ENCODE peak calls at places on chromosome 4, in eight cellular contexts. Q is progenitor cell of endocrine pancreas, W is foreskin fibroblast, G is stomach, M is colonic mucosa, O is cardiac muscle cell, C is testis, A is upper lobe of right lung. Y is an unnamed sample.

GRCh38 chr4:16250665-16251365 is 24.5 kb upstream of the TAPT1 start:
- DNase-seq in A (no peak), C (no peak), M (no peak), O (peak), Q (no peak), G (no peak), W (peak), Y (no peak)

GRCh38 chr4:153005914-153006381 is 69.8 kb downstream of the FHDC1 start:
- DNase-seq in W (no peak), C (no peak), Q (no peak), O (no peak), M (no peak), G (no peak), A (peak), Y (no peak)

GRCh38 chr4:10169839-10170387 is 53.3 kb upstream of the WDR1 start:
- DNase-seq in C (no peak), W (no peak), G (no peak), A (no peak), M (no peak), O (no peak), Q (no peak), Y (no peak)

GRCh38 chr4:90127706-90128345 is 632 bp downstream of the CCSER1 start:
- DNase-seq in W (no peak), M (peak), Q (peak), G (peak), C (no peak), A (peak), O (peak), Y (no peak)

GRCh38 chr4:42750091-42750490 is 93.2 kb upstream of the ATP8A1 start:
- DNase-seq in O (no peak), Q (no peak), M (no peak), G (no peak), C (peak), W (no peak), A (no peak), Y (no peak)

GRCh38 chr4:111991797-111992196 is 153.5 kb upstream of the FAM241A start:
- DNase-seq in C (no peak), W (peak), G (no peak), A (no peak), O (peak), Q (no peak), M (no peak), Y (peak)

GRCh38 chr4:169604903-169605331 is 7.5 kb downstream of the NEK1 start:
- DNase-seq in Q (no peak), G (no peak), W (no peak), A (no peak), O (no peak), C (no peak), M (no peak), Y (no peak)

GRCh38 chr4:85127653-85128052 is 161.2 kb upstream of the WDFY3 start:
- DNase-seq in M (no peak), W (peak), G (no peak), A (no peak), C (peak), O (peak), Q (no peak), Y (peak)

GRCh38 chr4:156971623-156972369 is at the start of gene PDGFC:
- DNase-seq in A (peak), W (peak), O (peak), Q (peak), C (peak), M (peak), G (peak), Y (peak)

GRCh38 chr4:45662996-45663395 is 460.9 kb downstream of the GABRG1 start:
- DNase-seq in M (no peak), A (no peak), C (peak), G (peak), Q (no peak), O (peak), W (no peak), Y (peak)

GRCh38 chr4:175916636-175917351 is 104.7 kb upstream of the GPM6A start:
- DNase-seq in C (no peak), W (no peak), A (no peak), M (no peak), O (no peak), Q (no peak), G (no peak), Y (no peak)

GRCh38 chr4:173448103-173448502 is 49.2 kb upstream of the SCRG1 start:
- DNase-seq in C (peak), A (no peak), M (no peak), Q (no peak), G (no peak), O (peak), W (peak), Y (peak)

GRCh38 chr4:48470135-48470534 is 13.0 kb upstream of the SLC10A4 start:
- DNase-seq in W (no peak), A (no peak), G (no peak), Q (no peak), O (no peak), C (no peak), M (no peak), Y (no peak)

GRCh38 chr4:161762796-161763195 is 401.0 kb downstream of the FSTL5 start:
- DNase-seq in W (peak), M (no peak), C (no peak), O (peak), Q (no peak), G (no peak), A (no peak), Y (peak)

GRCh38 chr4:125049711-125050110 is 265.0 kb upstream of the FAT4 start:
- DNase-seq in A (no peak), C (no peak), W (peak), O (peak), Q (no peak), G (no peak), M (no peak), Y (peak)

GRCh38 chr4:88257726-88258125 is 26.6 kb downstream of the PPM1K start:
- DNase-seq in W (peak), C (no peak), A (no peak), M (no peak), O (no peak), G (no peak), Q (no peak), Y (no peak)

GRCh38 chr4:117477925-117478324 is 392.5 kb upstream of the TRAM1L1 start:
- DNase-seq in G (no peak), A (no peak), M (no peak), C (no peak), O (no peak), Q (no peak), W (no peak), Y (no peak)

GRCh38 chr4:3791910-3792542 is 25.8 kb downstream of the ADRA2C start:
- DNase-seq in W (peak), G (peak), A (no peak), O (peak), Q (peak), C (peak), M (peak), Y (peak)

GRCh38 chr4:79958511-79959264 is 114.3 kb downstream of the ANTXR2 start:
- DNase-seq in O (no peak), C (no peak), M (no peak), G (no peak), A (no peak), Q (no peak), W (no peak), Y (peak)

GRCh38 chr4:48333587-48333986 is 7.7 kb upstream of the SLAIN2 start:
- DNase-seq in M (no peak), W (peak), G (no peak), Q (no peak), C (no peak), O (no peak), A (no peak), Y (no peak)

GRCh38 chr4:133151681-133152329 is 2.7 kb downstream of the PCDH10 start:
- DNase-seq in M (no peak), A (no peak), Q (peak), C (no peak), O (peak), G (no peak), W (peak), Y (no peak)

GRCh38 chr4:161949941-161950725 is 213.7 kb downstream of the FSTL5 start:
- DNase-seq in G (no peak), C (no peak), A (no peak), O (peak), Q (no peak), M (no peak), W (peak), Y (peak)

GRCh38 chr4:182655321-182655720 is 261.9 kb downstream of the DCTD start:
- DNase-seq in O (no peak), C (no peak), G (no peak), W (no peak), A (no peak), M (no peak), Q (no peak), Y (no peak)

GRCh38 chr4:74545488-74545887 is 100.6 kb downstream of the AREG start:
- DNase-seq in O (peak), C (peak), A (no peak), G (peak), Q (no peak), W (peak), M (peak), Y (peak)

GRCh38 chr4:77092832-77093800 is 17.3 kb upstream of the CCNI start:
- DNase-seq in O (peak), A (no peak), W (no peak), Q (no peak), M (no peak), G (no peak), C (no peak), Y (peak)

GRCh38 chr4:54296548-54297203 is 67.6 kb downstream of the PDGFRA start:
- DNase-seq in W (no peak), O (no peak), A (no peak), M (no peak), C (no peak), G (no peak), Q (no peak), Y (no peak)

GRCh38 chr4:155353923-155354540 is 22.7 kb downstream of the MAP9 start:
- DNase-seq in M (peak), C (peak), Q (peak), W (peak), A (peak), O (peak), G (peak), Y (peak)

GRCh38 chr4:108383157-108383556 is 214.4 kb upstream of the LEF1 start:
- DNase-seq in O (no peak), M (no peak), Q (no peak), C (no peak), A (no peak), G (no peak), W (no peak), Y (no peak)

GRCh38 chr4:87843936-87844335 is 11.2 kb downstream of the MEPE start:
- DNase-seq in G (no peak), M (no peak), C (no peak), O (peak), W (peak), A (no peak), Q (no peak), Y (peak)

GRCh38 chr4:81919238-81919637 is 447.5 kb upstream of the RASGEF1B start:
- DNase-seq in A (no peak), W (peak), C (no peak), O (peak), M (no peak), Q (no peak), G (no peak), Y (no peak)
- TF ChIP-seq CTCF in A (peak), W (no peak), C (no peak), O (peak), M (peak), Q (peak), G (no peak), Y (peak)

DNA sequence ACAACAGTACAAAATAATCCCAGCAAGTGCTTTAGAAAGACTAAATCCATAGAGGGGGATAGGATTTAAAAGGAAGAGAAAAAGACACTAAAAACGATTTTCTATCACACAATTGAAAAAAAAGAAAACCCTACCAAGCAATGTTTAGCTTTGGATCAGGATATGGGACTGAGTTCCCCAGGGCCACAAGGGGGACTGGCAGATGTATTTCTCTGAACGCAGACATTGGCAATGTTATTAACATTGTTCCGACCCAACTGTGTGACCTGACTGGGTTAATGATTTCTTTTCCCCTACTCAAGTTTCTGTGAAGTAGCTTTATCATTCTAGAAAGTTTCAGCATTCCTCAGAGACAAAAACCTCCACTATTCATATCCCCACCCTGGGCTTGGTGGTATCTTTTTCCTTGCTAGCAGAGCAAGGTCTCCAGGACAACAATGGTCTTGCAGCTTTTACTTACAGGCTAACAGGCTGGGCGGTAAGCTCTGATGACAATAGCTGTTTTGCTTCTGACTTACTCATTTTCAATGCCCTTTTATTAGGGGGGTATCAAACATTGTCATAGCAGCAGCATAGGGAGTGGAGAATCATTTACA is 25.8 kb downstream of the SLC7A11 start:
- DNase-seq in G (no peak), O (no peak), M (no peak), W (no peak), C (no peak), Q (no peak), A (no peak), Y (no peak)
- TF ChIP-seq CTCF in G (no peak), O (no peak), M (no peak), W (no peak), C (no peak), Q (peak), A (no peak), Y (no peak)

GRCh38 chr4:78165758-78166157 is 108.6 kb downstream of the FRAS1 start:
- DNase-seq in C (no peak), Q (no peak), O (no peak), M (no peak), A (no peak), G (no peak), W (no peak), Y (no peak)
- TF ChIP-seq CTCF in C (no peak), Q (no peak), O (no peak), M (no peak), A (no peak), G (no peak), W (no peak), Y (no peak)

GRCh38 chr4:100907465-100908454 is 389.9 kb upstream of the EMCN start:
- DNase-seq in W (peak), C (no peak), M (no peak), Q (no peak), O (peak), G (no peak), A (no peak), Y (peak)
- TF ChIP-seq CTCF in W (peak), C (peak), M (peak), Q (peak), O (peak), G (peak), A (peak), Y (peak)

GRCh38 chr4:165345663-165346417 is 18.4 kb downstream of the MSMO1 start:
- DNase-seq in G (no peak), M (no peak), C (no peak), A (no peak), Q (no peak), W (peak), O (peak), Y (no peak)
- TF ChIP-seq CTCF in G (no peak), M (no peak), C (no peak), A (peak), Q (no peak), W (no peak), O (no peak), Y (peak)

DNA sequence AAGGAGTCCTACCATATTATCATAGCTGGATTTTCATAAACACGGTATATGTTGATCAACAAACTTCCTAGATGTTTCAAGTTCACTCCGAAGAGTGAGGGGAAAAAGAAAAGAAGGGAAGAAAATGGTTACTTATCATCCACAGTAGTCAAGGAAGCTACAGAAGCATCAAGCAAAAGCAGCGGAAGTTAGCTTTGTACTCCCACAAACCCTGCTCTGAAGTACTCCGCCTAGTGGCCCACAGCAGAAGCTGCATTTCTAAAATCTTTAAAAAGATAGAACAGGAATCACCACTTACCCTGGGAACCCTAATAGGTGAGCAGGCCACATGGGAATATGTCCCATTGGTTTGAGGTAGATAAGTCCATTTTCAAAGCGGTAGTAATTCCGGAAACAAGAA is 28.5 kb upstream of the FRG1 start:
- DNase-seq in C (no peak), W (no peak), G (no peak), A (no peak), Q (no peak), O (no peak), M (no peak), Y (no peak)
- TF ChIP-seq CTCF in C (peak), W (peak), G (peak), A (peak), Q (peak), O (peak), M (peak), Y (peak)